ENCODE peak calls at places on chromosomes 6 and 20, in ten cellular contexts. F is HL-60; S is gastrocnemius medialis; H is neuronal stem cell; E is CD8-positive, alpha-beta T cell; G is AG04450; I is PC-9; W is cardiac fibroblast; J is naive thymus-derived CD4-positive, alpha-beta T cell; V is spleen. Z is an unnamed sample.

GRCh38 chr20:3995067-3995748 is 20.1 kb downstream of the RNF24 start:
- DNase-seq in F (no peak), S (no peak), H (no peak), E (no peak), G (no peak), I (no peak), W (peak; percentile 46), J (no peak), V (no peak), Z (no peak)

GRCh38 chr6:166381733-166382499 is 824 bp downstream of the MPC1 start:
- DNase-seq in F (peak; percentile 32), S (peak; percentile 77), H (peak; percentile 20), E (peak; percentile 55), G (no peak), I (peak; percentile 76), W (peak; percentile 61), J (peak; percentile 58), V (peak; percentile 95), Z (peak; percentile 81)

GRCh38 chr20:34249291-34249690 is 8.1 kb downstream of the ASIP start:
- DNase-seq in F (no peak), S (no peak), H (no peak), E (no peak), G (peak; percentile 21), I (no peak), W (peak; percentile 52), J (no peak), V (no peak), Z (no peak)

GRCh38 chr20:52076164-52076563 is 115.4 kb downstream of the ZFP64 start:
- DNase-seq in F (no peak), S (no peak), H (no peak), E (no peak), G (no peak), I (no peak), W (peak; percentile 20), J (no peak), V (no peak), Z (no peak)

GRCh38 chr20:63234693-63235398 is 859 bp upstream of the BIRC7 start:
- DNase-seq in F (no peak), S (no peak), H (no peak), E (no peak), G (no peak), I (peak; percentile 65), W (no peak), J (no peak), V (no peak), Z (peak; percentile 77)

GRCh38 chr6:121826156-121826810 is 390.8 kb downstream of the GJA1 start:
- DNase-seq in F (no peak), S (no peak), H (no peak), E (no peak), G (peak; percentile 61), I (peak; percentile 7), W (peak; percentile 97), J (no peak), V (no peak), Z (no peak)

GRCh38 chr20:9066196-9066595 is 2.7 kb upstream of the PLCB4 start:
- DNase-seq in F (no peak), S (no peak), H (no peak), E (no peak), G (no peak), I (no peak), W (peak; percentile 67), J (no peak), V (no peak), Z (no peak)

GRCh38 chr6:157226761-157227160 is 96.6 kb downstream of the TMEM242 start:
- DNase-seq in F (no peak), S (no peak), H (no peak), E (no peak), G (no peak), I (no peak), W (no peak), J (no peak), V (no peak), Z (no peak)

GRCh38 chr6:168903638-168904345 is 349.9 kb downstream of the THBS2 start:
- DNase-seq in F (no peak), S (no peak), H (no peak), E (no peak), G (no peak), I (no peak), W (no peak), J (no peak), V (no peak), Z (no peak)

GRCh38 chr6:28789553-28790083 is 134.2 kb downstream of the TRIM27 start:
- DNase-seq in F (no peak), S (no peak), H (no peak), E (no peak), G (no peak), I (peak; percentile 64), W (peak; percentile 87), J (no peak), V (no peak), Z (no peak)

GRCh38 chr20:54067606-54068174 is 2.7 kb downstream of the BCAS1 start:
- DNase-seq in F (no peak), S (no peak), H (no peak), E (no peak), G (no peak), I (peak; percentile 93), W (peak; percentile 35), J (no peak), V (no peak), Z (no peak)

GRCh38 chr6:122790740-122791679 is 2.0 kb downstream of the SMPDL3A start:
- DNase-seq in F (peak; percentile 17), S (no peak), H (no peak), E (no peak), G (no peak), I (no peak), W (no peak), J (no peak), V (no peak), Z (no peak)

GRCh38 chr6:105207524-105208269 is 27.9 kb upstream of the POPDC3 start:
- DNase-seq in F (no peak), S (no peak), H (no peak), E (no peak), G (no peak), I (peak; percentile 3), W (peak; percentile 85), J (no peak), V (no peak), Z (no peak)

GRCh38 chr20:63431944-63432343 is 40.5 kb downstream of the KCNQ2 start:
- DNase-seq in F (no peak), S (no peak), H (no peak), E (no peak), G (no peak), I (no peak), W (no peak), J (no peak), V (no peak), Z (no peak)

GRCh38 chr20:2795451-2795850 is 5.0 kb downstream of the CPXM1 start:
- DNase-seq in F (no peak), S (no peak), H (no peak), E (no peak), G (no peak), I (no peak), W (no peak), J (no peak), V (no peak), Z (no peak)

GRCh38 chr6:118263929-118264486 is 284.1 kb upstream of the PLN start:
- DNase-seq in F (no peak), S (no peak), H (peak; percentile 31), E (no peak), G (no peak), I (no peak), W (peak; percentile 25), J (no peak), V (no peak), Z (peak; percentile 36)

GRCh38 chr6:73610444-73611275 is 43.1 kb downstream of the SLC17A5 start:
- DNase-seq in F (no peak), S (no peak), H (no peak), E (no peak), G (no peak), I (no peak), W (peak; percentile 73), J (peak; percentile 25), V (no peak), Z (no peak)

DNA sequence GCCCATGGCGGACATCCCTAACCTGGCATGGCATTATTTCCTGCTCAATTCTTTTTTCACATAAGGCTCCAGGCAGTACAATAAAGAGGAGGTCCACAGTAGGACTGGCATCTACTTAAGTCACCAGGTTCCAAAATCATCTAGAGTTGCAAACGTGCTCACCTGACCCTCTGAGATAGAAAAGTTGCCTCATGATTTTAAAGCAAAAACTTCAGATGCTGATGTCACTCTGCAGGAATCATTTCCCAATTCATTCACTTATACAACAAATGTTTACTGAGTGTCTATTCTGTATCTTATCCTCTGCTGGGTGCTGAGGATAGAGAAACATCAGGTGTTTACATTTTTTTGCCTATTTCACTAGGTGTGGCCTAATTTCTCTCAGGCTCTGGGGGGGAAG is 2.2 kb downstream of the ADGRF4 start:
- DNase-seq in F (no peak), S (no peak), H (no peak), E (no peak), G (no peak), I (no peak), W (no peak), J (no peak), V (no peak), Z (no peak)
- H3K4me3 ChIP-seq in F (no peak overlapping the region), S (no peak overlapping the region), H (no peak overlapping the region), E (no peak overlapping the region), G (no peak overlapping the region), I (peak overlapping the region; percentile 76), W (no peak overlapping the region), J (no peak overlapping the region), V (no peak overlapping the region), Z (no peak overlapping the region)

GRCh38 chr6:132932566-132932965 is 118.2 kb downstream of the RPS12 start:
- DNase-seq in F (no peak), S (no peak), H (no peak), E (no peak), G (no peak), I (no peak), W (no peak), J (no peak), V (no peak), Z (no peak)
- H3K4me3 ChIP-seq in F (no peak overlapping the region), S (no peak overlapping the region), H (peak overlapping the region; percentile 6), E (no peak overlapping the region), G (no peak overlapping the region), I (no peak overlapping the region), W (no peak overlapping the region), J (no peak overlapping the region), V (no peak overlapping the region), Z (no peak overlapping the region)

GRCh38 chr6:6915219-6915618 is 192.5 kb upstream of the RREB1 start:
- DNase-seq in F (no peak), S (no peak), H (no peak), E (no peak), G (no peak), I (no peak), W (peak; percentile 24), J (no peak), V (no peak), Z (peak; percentile 59)
- H3K4me3 ChIP-seq in F (no peak overlapping the region), S (peak overlapping the region; percentile 36), H (no peak overlapping the region), E (no peak overlapping the region), G (no peak overlapping the region), I (no peak overlapping the region), W (peak overlapping the region; percentile 15), J (peak overlapping the region; percentile 41), V (no peak overlapping the region), Z (no peak overlapping the region)

DNA sequence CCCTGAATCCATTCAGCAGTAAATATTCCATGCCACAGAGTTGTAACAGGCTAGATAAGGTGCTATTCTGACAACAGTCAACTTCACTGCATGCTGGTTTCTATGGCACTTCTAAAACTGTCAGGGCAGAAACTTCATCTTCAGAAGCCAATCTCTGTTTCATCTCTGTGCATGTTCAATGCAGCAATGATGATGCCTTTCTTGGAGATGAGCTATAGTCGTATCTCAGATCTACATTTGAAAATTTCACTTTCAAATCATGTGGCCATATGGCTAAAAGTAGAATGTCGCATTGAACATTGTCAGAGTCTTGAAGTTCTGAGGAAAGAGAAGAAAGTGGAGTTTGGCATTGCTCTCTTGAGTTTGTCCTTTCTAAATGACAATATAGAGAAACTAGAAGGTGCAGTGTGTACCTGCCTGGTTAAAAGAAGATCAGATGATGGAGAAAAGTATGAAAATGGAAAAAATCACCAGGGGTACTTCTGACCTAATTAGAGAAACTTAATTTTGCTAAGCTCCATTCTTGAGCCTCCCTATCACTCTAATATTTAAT is 49.0 kb upstream of the VSTM2L start:
- DNase-seq in F (no peak), S (no peak), H (no peak), E (no peak), G (no peak), I (no peak), W (no peak), J (no peak), V (no peak), Z (no peak)
- H3K4me3 ChIP-seq in F (no peak overlapping the region), S (no peak overlapping the region), H (no peak overlapping the region), E (no peak overlapping the region), G (no peak overlapping the region), I (no peak overlapping the region), W (no peak overlapping the region), J (no peak overlapping the region), V (no peak overlapping the region), Z (no peak overlapping the region)

Z was measured in WERI-Rb-1.